ENCODE peak calls at places on chromosomes 7 and 10, in five cellular contexts. J is A549, R is AG10803, K is mucosa of descending colon, Q is right lobe of liver. P is an unnamed sample.

GRCh38 chr10:122850705-122851640 is 5.3 kb upstream of the CUZD1 start:
- DNase-seq in J (no peak), R (no peak), K (no peak), Q (no peak), P (no peak)

GRCh38 chr7:18352339-18353255 is 143.0 kb upstream of the HDAC9 start:
- DNase-seq in J (peak), R (peak), K (peak), Q (no peak), P (peak)

GRCh38 chr7:2729893-2730716 is 42.1 kb downstream of the AMZ1 start:
- DNase-seq in J (no peak), R (peak), K (no peak), Q (peak), P (no peak)

GRCh38 chr10:72044417-72045041 is 43.8 kb downstream of the SPOCK2 start:
- DNase-seq in J (peak), R (peak), K (no peak), Q (no peak), P (no peak)

GRCh38 chr7:45890902-45891461 is 2.7 kb downstream of the IGFBP1 start:
- DNase-seq in J (peak), R (peak), K (peak), Q (no peak), P (no peak)

GRCh38 chr7:44280993-44281721 is 44.2 kb downstream of the CAMK2B start:
- DNase-seq in J (no peak), R (no peak), K (no peak), Q (peak), P (no peak)

GRCh38 chr7:26265061-26265460 is 26.6 kb upstream of the SNX10 start:
- DNase-seq in J (no peak), R (no peak), K (no peak), Q (no peak), P (no peak)

GRCh38 chr10:13272164-13272571 is 27.7 kb downstream of the PHYH start:
- DNase-seq in J (no peak), R (peak), K (peak), Q (peak), P (no peak)

GRCh38 chr7:148486937-148487336 is 103.6 kb upstream of the C7orf33 start:
- DNase-seq in J (no peak), R (no peak), K (no peak), Q (no peak), P (no peak)

GRCh38 chr10:114172776-114173555 is 1.0 kb downstream of the CCDC186 start:
- DNase-seq in J (no peak), R (no peak), K (no peak), Q (no peak), P (no peak)
- H3K4me3 ChIP-seq in J (peak), R (peak), K (peak), Q (peak), P (peak)

GRCh38 chr7:142481548-142481947 is 223.7 kb upstream of the PRSS58 start:
- DNase-seq in J (no peak), R (peak), K (no peak), Q (no peak), P (no peak)

GRCh38 chr7:142485617-142486226 is 227.9 kb upstream of the PRSS58 start:
- DNase-seq in J (peak), R (no peak), K (no peak), Q (no peak), P (no peak)

GRCh38 chr7:142487124-142487523 is 229.3 kb upstream of the PRSS58 start:
- DNase-seq in J (no peak), R (no peak), K (no peak), Q (no peak), P (no peak)

GRCh38 chr7:142482899-142483658 is 225.2 kb upstream of the PRSS58 start:
- DNase-seq in J (peak), R (peak), K (peak), Q (no peak), P (no peak)

GRCh38 chr7:142483659-142484317 is 225.9 kb upstream of the PRSS58 start:
- DNase-seq in J (no peak), R (no peak), K (no peak), Q (no peak), P (no peak)
- TF ChIP-seq CTCF in J (peak), R (no peak), K (no peak), Q (no peak), P (no peak)

GRCh38 chr10:59908808-59909143 is 2.4 kb upstream of the CCDC6 start:
- DNase-seq in J (no peak), R (no peak), K (no peak), Q (no peak), P (no peak)

GRCh38 chr10:59906417-59907202 is at the start of gene CCDC6:
- DNase-seq in J (peak), R (peak), K (peak), Q (peak), P (peak)

GRCh38 chr10:59905735-59906416 is 480 bp downstream of the CCDC6 start:
- DNase-seq in J (no peak), R (no peak), K (peak), Q (peak), P (no peak)

GRCh38 chr10:59907918-59908807 is 1.8 kb upstream of the CCDC6 start:
- DNase-seq in J (peak), R (peak), K (peak), Q (no peak), P (peak)

GRCh38 chr10:59907537-59907917 is 1.2 kb upstream of the CCDC6 start:
- DNase-seq in J (no peak), R (no peak), K (no peak), Q (no peak), P (no peak)
- H3K4me3 ChIP-seq in J (peak), R (peak), K (no peak), Q (peak), P (no peak)

DNA sequence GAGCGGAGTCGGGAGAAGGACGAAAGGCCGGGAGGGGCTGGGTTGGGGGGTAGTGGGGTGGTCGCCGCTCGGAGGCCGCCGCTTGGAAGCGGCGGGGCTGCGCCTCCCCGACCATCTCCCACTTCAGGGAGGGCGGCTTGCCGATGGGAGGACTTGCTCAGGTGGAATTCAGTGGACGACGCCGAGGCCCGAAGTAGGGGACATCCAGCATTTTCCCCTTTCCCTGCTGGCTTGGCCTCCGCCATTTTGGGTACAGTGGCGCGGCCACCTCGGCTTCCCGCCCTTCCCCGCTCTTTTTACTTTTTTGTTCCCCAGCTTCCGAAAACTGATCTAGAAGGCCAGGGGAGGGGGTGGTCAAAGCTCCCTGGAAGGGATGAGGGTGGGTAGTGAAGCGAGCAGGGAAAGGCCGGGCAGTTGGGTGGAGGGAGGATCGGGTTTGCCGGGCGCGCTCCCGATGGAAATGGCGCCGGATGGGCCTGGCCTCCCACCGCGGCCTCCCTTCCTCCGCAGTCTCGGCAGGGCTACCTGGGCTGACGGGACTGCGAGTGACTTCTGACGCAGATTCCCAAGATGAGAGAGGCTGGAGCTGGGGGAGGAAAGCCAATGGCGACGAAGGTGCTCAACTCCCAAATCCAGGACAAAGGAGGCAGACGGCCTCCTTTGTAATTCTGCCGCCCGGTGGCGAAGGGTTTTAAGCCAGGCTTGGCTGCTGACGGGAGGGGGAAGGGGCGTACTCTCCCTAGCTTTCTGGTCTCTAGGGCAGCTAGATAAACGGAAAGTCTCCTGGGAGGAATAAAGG is at the start of gene PBLD:
- DNase-seq in J (peak), R (peak), K (peak), Q (peak), P (peak)
- TF ChIP-seq CTCF in J (peak), R (peak), K (peak), Q (peak), P (peak)